ENCODE peak calls at places on chromosomes 6 and 20, in six cellular contexts. M is GM23248, Q is MM.1S, U is PC-3, A is HCT116, N is SK-N-SH. J is an unnamed sample.

GRCh38 chr20:46050444-46050843 is 21.4 kb downstream of the SLC12A5 start:
- DNase-seq in M (no peak), N (no peak), A (no peak), Q (no peak), U (no peak), J (no peak)

GRCh38 chr6:86856937-86857563 is 80.3 kb upstream of the HTR1E start:
- DNase-seq in U (peak; percentile 58), N (peak; percentile 4), Q (peak; percentile 59), A (peak; percentile 31), M (peak; percentile 60), J (peak; percentile 71)

GRCh38 chr6:105675715-105676397 is 273.0 kb upstream of the PREP start:
- DNase-seq in U (peak; percentile 89), M (peak; percentile 95), N (peak; percentile 12), A (peak; percentile 73), Q (no peak), J (peak; percentile 8)

GRCh38 chr6:16337280-16337975 is 99.0 kb downstream of the GMPR start:
- DNase-seq in Q (no peak), N (peak; percentile 81), A (no peak), M (peak; percentile 89), U (no peak), J (no peak)

GRCh38 chr20:24983896-24984295 is 8.7 kb downstream of the APMAP start:
- DNase-seq in M (no peak), Q (no peak), A (no peak), U (no peak), N (no peak), J (no peak)

GRCh38 chr20:20796766-20797415 is 84.4 kb upstream of the RALGAPA2 start:
- DNase-seq in M (no peak), N (no peak), Q (no peak), U (no peak), A (no peak), J (no peak)

GRCh38 chr6:22906091-22906549 is 336.8 kb downstream of the HDGFL1 start:
- DNase-seq in N (no peak), M (peak; percentile 55), U (peak; percentile 79), Q (no peak), A (no peak), J (peak; percentile 24)

GRCh38 chr20:22390543-22390903 is 193.8 kb downstream of the FOXA2 start:
- DNase-seq in Q (no peak), M (no peak), A (no peak), N (no peak), U (no peak), J (no peak)

GRCh38 chr6:118168421-118168820 is 261.4 kb downstream of the SLC35F1 start:
- DNase-seq in U (no peak), N (no peak), M (no peak), Q (no peak), A (no peak), J (no peak)

GRCh38 chr6:143732539-143732938 is 54.8 kb downstream of the PHACTR2 start:
- DNase-seq in A (no peak), Q (no peak), U (no peak), M (no peak), N (no peak), J (no peak)

GRCh38 chr6:36334343-36334742 is 2.3 kb downstream of the BNIP5 start:
- DNase-seq in Q (no peak), A (no peak), N (no peak), M (no peak), U (no peak), J (no peak)

GRCh38 chr6:36336779-36337194 is at the start of gene BNIP5:
- DNase-seq in Q (peak; percentile 40), A (no peak), M (no peak), U (no peak), N (no peak), J (no peak)

GRCh38 chr6:36336210-36336588 is 489 bp downstream of the BNIP5 start:
- DNase-seq in Q (no peak), N (no peak), M (no peak), U (no peak), A (no peak), J (no peak)

GRCh38 chr6:36334832-36335459 is 1.7 kb downstream of the BNIP5 start:
- DNase-seq in N (no peak), U (peak; percentile 30), M (no peak), A (no peak), Q (no peak), J (no peak)

DNA sequence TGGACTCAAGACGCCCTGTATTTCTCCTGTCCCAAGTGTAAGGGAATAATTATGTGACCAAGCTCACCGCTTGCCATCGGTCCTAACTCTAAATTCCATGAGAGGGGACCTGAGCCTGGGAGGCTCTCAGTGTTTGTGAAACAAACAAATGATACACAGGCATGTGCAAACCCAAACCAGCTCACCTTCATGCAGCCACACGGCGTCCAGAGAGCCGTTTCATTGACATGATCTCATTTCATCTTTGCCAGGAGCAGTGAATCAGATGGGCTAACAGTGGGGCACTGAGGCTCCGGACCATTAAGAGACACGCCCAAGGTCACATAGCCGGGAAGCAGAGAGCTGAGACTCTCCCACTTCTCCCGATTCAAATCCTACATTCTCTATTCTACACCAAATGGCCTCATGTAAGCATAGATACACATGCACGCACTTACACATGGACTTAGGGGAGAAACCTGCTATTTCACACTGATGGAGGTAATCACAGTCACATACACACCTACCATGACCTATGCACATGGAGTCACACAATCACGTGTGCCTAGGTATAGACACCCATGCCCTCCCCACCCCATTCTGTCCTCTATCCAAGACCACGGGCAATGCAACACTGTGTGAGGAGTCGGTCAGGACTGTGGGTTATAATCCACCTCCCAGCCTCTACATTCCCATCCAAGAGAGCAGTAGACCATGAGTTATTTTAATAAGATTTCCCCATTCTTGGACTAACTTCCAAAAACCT is 1.1 kb downstream of the BNIP5 start:
- DNase-seq in N (no peak), Q (no peak), M (no peak), U (no peak), A (no peak), J (no peak)
- H3K9ac ChIP-seq in N (no peak overlapping the region), Q (no peak overlapping the region), M (no peak overlapping the region), U (no peak overlapping the region), A (no peak overlapping the region), J (no peak overlapping the region)

DNA sequence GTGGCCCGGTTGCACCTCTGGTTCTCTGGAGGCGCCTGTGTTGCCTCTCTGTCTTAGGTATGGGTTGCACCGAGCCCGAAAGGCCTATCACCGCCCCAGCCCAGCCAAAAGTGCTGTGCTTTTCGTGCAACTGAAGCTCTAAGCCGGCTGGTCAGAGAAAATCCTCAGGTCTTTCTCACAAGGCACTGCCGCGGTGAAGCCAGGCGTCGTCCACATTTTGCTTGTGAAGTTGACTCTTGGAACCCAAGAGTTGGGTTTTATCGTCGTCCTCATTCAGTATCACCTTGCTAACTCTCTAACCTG is 726 bp upstream of the EMILIN3 start:
- DNase-seq in N (no peak), Q (no peak), U (no peak), A (no peak), M (no peak), J (peak; percentile 42)
- H2AFZ ChIP-seq in N (no peak overlapping the region), Q (no peak overlapping the region), U (no peak overlapping the region), A (no peak overlapping the region), M (no peak overlapping the region), J (peak overlapping the region; percentile 99)

GRCh38 chr6:47875593-47875992 is 93.8 kb downstream of the OPN5 start:
- DNase-seq in Q (no peak), N (no peak), A (no peak), M (no peak), U (no peak), J (no peak)
- TF ChIP-seq EZH2phosphoT487 in Q (no peak), N (no peak), A (no peak), M (no peak), U (no peak), J (no peak)

GRCh38 chr6:166556336-166556735 is 30.1 kb downstream of the RAMACL start:
- DNase-seq in U (no peak), N (no peak), M (peak; percentile 60), Q (no peak), A (no peak), J (no peak)
- H3K9ac ChIP-seq in U (peak overlapping the region; percentile 52), N (peak overlapping the region; percentile 44), M (peak overlapping the region; percentile 77), Q (no peak overlapping the region), A (no peak overlapping the region), J (no peak overlapping the region)

GRCh38 chr20:17558154-17558940 is 11.5 kb upstream of the DSTN start:
- DNase-seq in M (peak; percentile 94), N (no peak), A (peak; percentile 88), U (peak; percentile 95), Q (no peak), J (no peak)
- H2AFZ ChIP-seq in M (no peak overlapping the region), N (no peak overlapping the region), A (no peak overlapping the region), U (no peak overlapping the region), Q (no peak overlapping the region), J (peak overlapping the region; percentile 14)

DNA sequence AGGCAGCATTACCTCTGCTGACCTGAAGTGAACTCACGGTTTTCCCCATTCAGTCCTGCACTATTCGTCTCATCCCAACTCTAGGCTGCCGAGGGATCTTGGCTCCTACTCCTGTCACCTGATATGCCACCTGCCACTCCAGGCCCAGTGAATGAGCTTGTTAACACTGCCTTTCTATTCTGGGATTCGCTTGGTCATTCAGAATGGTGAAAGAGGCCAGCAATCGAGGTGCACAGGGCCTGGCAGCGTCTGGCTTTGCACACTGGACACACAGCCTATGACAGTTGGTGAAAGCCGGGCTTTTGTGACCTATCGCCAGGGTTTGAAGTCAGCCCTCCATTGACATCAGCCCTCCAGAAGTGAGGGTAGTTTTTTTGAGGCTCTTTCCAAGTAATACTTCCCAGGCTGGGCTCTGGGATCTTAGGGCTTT is 59.3 kb upstream of the MYL9 start:
- DNase-seq in Q (no peak), A (no peak), U (no peak), N (no peak), M (no peak), J (no peak)
- TF ChIP-seq EZH2phosphoT487 in Q (no peak), A (no peak), U (no peak), N (no peak), M (no peak), J (no peak)

DNA sequence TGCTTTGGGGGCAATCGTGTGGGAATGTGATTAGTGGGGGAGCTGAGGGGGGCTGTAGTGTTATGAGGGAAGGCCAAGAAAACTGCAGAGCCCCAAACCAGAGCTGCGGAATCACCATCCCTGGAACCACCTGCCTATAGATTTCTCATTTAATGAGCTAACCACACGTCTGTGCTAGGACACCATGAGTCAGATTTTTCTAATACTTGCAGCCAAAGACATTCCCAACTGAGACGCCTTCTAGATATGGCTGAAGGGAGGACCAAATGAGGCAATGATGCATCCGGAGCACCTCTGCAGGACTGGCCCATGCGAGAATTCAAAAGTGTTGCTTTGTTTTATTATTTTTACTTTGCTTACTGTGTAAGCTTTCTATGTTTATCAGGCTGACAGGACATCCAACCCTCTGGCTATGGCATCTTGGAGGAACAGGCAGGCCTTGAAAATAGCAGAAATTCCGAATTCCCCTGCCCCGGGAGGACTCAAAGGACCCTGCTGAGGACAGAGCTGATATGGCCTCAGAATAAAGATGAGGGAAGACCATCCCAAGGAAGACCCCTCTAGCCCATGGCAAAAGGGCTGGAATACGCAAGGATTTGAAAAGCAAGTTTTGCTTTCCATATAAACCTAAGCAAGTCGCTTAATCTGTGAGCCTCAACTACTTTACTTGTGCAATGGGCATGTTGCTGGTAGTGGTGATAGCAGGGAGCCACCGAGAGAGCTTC is 3.1 kb upstream of the PTGIS start:
- DNase-seq in N (no peak), Q (no peak), M (peak; percentile 78), U (peak; percentile 48), A (no peak), J (no peak)
- H3K9ac ChIP-seq in N (no peak overlapping the region), Q (no peak overlapping the region), M (no peak overlapping the region), U (no peak overlapping the region), A (no peak overlapping the region), J (no peak overlapping the region)

GRCh38 chr6:146875927-146876270 is 277.1 kb downstream of the ADGB start:
- DNase-seq in U (no peak), A (no peak), M (no peak), Q (no peak), N (no peak), J (no peak)
- H2AFZ ChIP-seq in U (no peak overlapping the region), A (peak overlapping the region; percentile 51), M (no peak overlapping the region), Q (no peak overlapping the region), N (no peak overlapping the region), J (peak overlapping the region; percentile 86)